ENCODE peak calls at places on chromosomes 5 and 9, in four cellular contexts. Z, S, R and Q are unnamed samples.

GRCh38 chr9:107819772-107820171 is 330.2 kb upstream of the KLF4 start:
- DNase-seq in Z (no peak), S (no peak), R (no peak), Q (peak; percentile 72)

GRCh38 chr9:31471041-31471440 is 913.4 kb upstream of the ACO1 start:
- DNase-seq in Z (no peak), S (no peak), R (no peak), Q (no peak)

GRCh38 chr5:133482033-133482432 is 130.3 kb downstream of the FSTL4 start:
- DNase-seq in Z (no peak), S (no peak), R (no peak), Q (no peak)

GRCh38 chr9:92295240-92295790 is 1.8 kb upstream of the IARS1 start:
- DNase-seq in Z (no peak), S (no peak), R (no peak), Q (peak; percentile 51)

GRCh38 chr5:92525131-92525530 is 1055.9 kb downstream of the NR2F1-AS1 start:
- DNase-seq in Z (no peak), S (no peak), R (no peak), Q (no peak)

GRCh38 chr9:120331913-120332312 is 248.1 kb downstream of the CDK5RAP2 start:
- DNase-seq in Z (no peak), S (no peak), R (no peak), Q (no peak)

GRCh38 chr5:114223866-114224265 is 138.0 kb upstream of the KCNN2 start:
- DNase-seq in Z (no peak), S (no peak), R (peak; percentile 9), Q (peak; percentile 52)

GRCh38 chr5:96657068-96657467 is 5.1 kb upstream of the CAST start:
- DNase-seq in Z (no peak), S (no peak), R (no peak), Q (no peak)

GRCh38 chr5:164868761-164869160 is 1363.3 kb downstream of the MAT2B start:
- DNase-seq in Z (peak; percentile 9), S (no peak), R (no peak), Q (no peak)

GRCh38 chr5:135242021-135242480 is 157.0 kb downstream of the MACROH2A1 start:
- DNase-seq in Z (no peak), S (no peak), R (no peak), Q (peak; percentile 28)

GRCh38 chr5:59097116-59097515 is 514.2 kb downstream of the RAB3C start:
- DNase-seq in Z (no peak), S (no peak), R (no peak), Q (no peak)

DNA sequence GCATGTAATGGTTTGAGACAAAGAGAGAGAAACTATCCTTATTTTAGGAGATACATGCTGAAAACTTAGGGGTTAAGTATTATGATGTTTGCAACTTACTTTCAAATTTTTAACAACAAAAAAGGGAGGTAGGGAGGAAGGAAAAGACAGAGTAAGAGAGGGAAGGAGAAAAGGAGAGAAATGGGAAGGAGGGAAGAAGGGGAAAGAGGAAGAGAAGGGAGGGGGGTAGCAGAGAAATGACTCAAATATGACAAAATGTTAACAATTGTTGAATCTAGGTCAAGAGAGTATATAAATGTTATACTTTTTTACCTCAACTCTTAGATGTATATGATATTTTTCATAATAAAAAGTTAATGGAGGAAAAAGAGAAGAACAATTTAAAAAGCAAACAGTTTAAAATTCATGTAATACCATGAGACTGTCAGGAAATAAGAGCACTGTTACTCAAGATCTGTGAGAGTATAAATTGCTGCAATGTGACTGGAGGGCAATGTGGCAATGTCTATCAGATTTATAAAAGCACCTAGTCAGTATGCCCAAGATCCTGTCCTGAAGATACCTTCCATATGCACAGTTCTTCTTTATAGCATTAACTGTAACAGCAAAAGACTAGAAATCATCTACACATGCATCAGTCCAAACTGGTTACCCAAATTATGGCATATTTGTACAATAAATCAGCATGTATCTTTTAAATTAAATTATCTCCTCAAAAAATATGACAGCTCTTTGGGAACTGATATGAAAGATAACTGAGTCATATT is 16.3 kb downstream of the FBXW11 start:
- DNase-seq in Z (no peak), S (no peak), R (no peak), Q (no peak)
- H3K36me3 ChIP-seq in Z (peaks cover 62% of the 10 kb centered on the region), S (no peaks in the 10 kb centered on the region), R (peaks cover 21% of the 10 kb centered on the region), Q (peaks cover 15% of the 10 kb centered on the region)

DNA sequence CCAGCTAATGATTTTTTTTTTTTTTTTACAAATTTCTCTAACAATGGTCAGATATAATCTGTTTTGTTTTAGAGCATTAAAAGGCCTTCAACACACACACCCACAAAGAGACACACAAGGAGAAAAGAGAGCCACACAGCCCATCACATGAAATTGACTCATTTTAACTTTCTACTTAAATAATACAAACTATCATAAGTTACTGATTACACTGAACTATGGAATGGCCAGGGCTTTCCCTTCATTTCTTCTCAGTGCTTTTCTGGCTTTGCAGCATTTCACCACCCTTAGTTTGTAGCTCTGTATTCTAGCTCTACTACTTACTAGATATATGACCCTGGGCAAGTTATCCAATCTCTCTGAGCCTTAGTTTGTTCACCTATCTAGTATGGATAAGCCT is 13.2 kb downstream of the REEP5 start:
- DNase-seq in Z (no peak), S (no peak), R (no peak), Q (no peak)
- H3K36me3 ChIP-seq in Z (peaks cover 53% of the 10 kb centered on the region), S (peaks cover 4% of the 10 kb centered on the region), R (peaks cover 49% of the 10 kb centered on the region), Q (peaks cover 23% of the 10 kb centered on the region)

DNA sequence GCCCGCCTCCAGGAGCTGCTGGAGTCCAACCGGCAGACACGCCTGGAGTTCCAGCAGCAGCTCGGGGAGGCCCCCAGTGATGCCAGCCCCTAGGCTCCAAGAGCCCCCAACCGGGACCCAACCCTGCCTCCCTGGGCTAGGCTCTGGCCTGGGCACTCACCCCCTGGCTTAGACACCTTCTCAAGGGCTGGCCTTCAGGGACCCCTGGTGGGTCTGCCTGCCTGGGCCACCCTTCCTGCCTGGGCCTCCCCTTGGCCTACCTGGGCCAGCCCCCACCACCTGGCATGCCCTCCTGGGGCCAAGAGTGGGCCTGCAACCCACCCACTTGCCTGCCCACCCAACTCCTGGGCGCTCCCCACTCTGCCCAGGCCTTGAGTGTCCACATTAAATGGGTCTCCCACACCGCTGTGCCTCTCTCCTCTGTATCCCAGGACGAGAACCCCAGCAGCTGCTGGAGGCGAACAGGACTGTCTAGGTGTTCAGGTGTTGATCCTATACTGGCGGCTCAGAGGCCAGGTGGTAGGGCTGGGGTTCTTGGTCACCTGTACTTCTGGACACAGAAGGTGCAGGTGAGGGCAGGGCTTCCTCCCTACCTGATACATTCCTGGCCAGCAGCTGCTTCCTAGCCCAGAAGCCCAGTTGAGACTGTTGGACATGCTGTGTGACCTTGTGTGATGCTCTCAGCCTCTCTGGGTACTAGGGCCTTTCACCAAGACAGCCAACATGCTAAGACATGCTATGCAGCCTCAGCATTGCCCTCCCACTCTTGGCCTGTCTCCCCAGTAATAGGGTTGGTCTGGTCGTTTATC is 3.7 kb downstream of the BBLN start:
- DNase-seq in Z (no peak), S (peak; percentile 45), R (no peak), Q (peak; percentile 41)
- H3K36me3 ChIP-seq in Z (peaks cover 59% of the 10 kb centered on the region), S (no peaks in the 10 kb centered on the region), R (peaks cover 4% of the 10 kb centered on the region), Q (peaks cover 56% of the 10 kb centered on the region)

GRCh38 chr9:2635922-2636321 is 14.3 kb downstream of the VLDLR start:
- DNase-seq in Z (no peak), S (no peak), R (no peak), Q (no peak)

GRCh38 chr9:2638871-2639673 is 17.5 kb downstream of the VLDLR start:
- DNase-seq in Z (no peak), S (no peak), R (no peak), Q (no peak)

GRCh38 chr9:2634818-2635217 is 13.2 kb downstream of the VLDLR start:
- DNase-seq in Z (no peak), S (no peak), R (no peak), Q (no peak)

GRCh38 chr9:2639786-2640185 is 18.2 kb downstream of the VLDLR start:
- DNase-seq in Z (no peak), S (no peak), R (no peak), Q (no peak)

DNA sequence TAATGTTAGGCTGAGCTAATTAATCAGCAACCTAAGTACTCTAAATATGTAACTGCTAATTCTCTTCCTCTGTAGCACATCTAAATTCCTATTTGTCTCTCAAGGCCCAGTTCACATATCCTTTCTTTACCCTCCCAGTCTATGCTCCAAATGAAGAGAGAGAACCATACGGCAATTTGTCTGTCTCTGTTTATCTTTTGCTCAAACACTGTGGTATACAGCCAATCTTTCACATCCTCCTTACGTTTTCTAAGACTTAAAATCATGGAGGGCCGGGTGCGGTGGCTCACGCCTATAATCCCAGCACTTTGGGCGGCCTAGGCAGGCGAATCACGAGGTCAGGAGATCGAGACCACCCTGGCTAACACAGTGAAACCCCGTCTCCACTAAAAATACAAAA is 15.8 kb downstream of the VLDLR start:
- DNase-seq in Z (no peak), S (no peak), R (no peak), Q (no peak)
- H3K36me3 ChIP-seq in Z (peaks cover 69% of the 10 kb centered on the region), S (peaks cover 6% of the 10 kb centered on the region), R (no peaks in the 10 kb centered on the region), Q (peaks cover 76% of the 10 kb centered on the region)

DNA sequence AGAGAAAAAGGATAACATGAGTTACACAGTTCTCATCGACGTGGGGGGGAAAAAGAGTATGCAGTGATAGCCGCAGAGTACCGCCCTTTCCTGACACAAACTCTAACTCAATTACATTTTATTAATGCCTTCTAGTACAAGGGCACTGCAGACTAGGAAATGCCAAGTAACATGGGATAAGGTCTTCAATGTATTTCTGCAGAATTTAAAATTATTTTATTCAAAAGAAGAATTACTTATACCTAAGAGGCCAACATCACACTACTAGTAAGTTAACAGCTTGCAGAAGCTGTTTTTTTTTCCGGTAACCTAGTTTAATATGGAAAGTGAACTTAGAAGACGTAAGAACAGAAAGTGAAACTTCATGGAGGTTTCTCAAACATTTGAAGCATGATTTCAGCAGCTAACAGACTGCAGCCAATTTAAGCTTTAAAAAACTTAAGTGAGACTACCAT is 3.9 kb downstream of the SETX start:
- DNase-seq in Z (no peak), S (no peak), R (no peak), Q (peak; percentile 1)
- H3K36me3 ChIP-seq in Z (peaks cover 81% of the 10 kb centered on the region), S (peaks cover 9% of the 10 kb centered on the region), R (peaks cover 74% of the 10 kb centered on the region), Q (peaks cover 71% of the 10 kb centered on the region)

GRCh38 chr5:83222906-83223305 is 145.6 kb downstream of the XRCC4 start:
- DNase-seq in Z (no peak), S (no peak), R (no peak), Q (no peak)

DNA sequence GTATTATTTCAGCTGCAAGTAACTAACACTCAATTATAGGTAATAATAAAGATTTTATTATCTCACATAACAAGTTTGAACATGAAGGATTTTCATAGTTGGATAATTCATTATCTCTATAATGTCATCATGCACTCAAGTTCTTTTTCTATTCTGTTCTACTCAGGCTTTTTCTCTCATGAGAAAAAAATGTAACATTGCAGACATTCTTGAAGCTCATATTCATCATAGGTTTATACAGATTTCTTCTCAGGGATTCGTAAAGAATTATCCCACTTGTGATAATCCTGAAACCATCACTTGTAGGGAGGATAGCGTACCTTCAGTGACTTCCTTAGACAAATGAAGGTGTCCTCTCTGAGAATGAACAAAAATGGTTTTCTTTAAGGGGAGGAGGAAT is 150.3 kb downstream of the XRCC4 start:
- DNase-seq in Z (no peak), S (no peak), R (no peak), Q (no peak)
- H3K36me3 ChIP-seq in Z (no peaks in the 10 kb centered on the region), S (no peaks in the 10 kb centered on the region), R (no peaks in the 10 kb centered on the region), Q (no peaks in the 10 kb centered on the region)

DNA sequence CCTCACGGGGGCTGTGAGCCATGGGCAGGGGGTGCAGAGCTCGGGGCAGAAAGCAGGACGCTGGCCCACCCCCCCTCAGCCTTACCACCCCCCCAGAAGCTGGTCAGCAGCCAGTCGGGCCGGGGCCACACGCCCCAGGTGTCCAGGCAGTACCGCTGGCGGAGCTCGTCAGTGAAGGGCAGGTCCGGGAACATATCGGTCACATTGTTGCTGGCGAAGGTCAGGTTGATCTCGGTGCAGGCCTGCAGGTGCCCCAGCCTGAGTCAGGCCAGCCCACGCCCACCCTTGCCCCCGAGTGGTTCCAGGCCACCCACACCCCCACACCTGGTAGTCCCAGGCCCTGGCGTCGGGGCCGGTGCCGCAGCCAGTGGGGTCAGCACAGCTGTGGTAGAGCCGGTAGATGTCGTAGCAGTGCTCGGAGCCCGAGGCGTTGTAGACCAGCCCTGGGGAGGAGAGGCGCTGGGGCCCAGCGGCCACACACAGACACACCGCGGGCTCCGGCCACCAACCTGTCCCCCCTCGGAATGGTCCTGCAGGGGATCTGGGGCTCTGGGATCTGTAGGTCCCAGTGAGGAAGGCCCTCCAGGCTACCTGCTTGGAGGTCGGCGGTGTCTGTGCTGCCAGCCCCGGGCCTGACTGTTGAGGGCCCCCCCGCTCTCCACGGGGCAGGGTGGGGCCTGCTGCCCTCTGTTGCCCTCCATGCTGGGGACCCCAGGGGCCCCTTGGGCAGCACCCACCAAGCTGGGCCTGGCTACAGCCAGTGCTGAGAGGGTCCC is 2.6 kb downstream of the DPP7 start:
- DNase-seq in Z (no peak), S (peak; percentile 42), R (no peak), Q (no peak)
- H3K36me3 ChIP-seq in Z (peaks cover 28% of the 10 kb centered on the region), S (no peaks in the 10 kb centered on the region), R (no peaks in the 10 kb centered on the region), Q (no peaks in the 10 kb centered on the region)